ENCODE peak calls at places on chromosomes 16 and 17, in six cellular contexts. G is K562, Y is heart right ventricle, O is RWPE1, F is PC-3, J is esophagus squamous epithelium. B is an unnamed sample.

GRCh38 chr16:72072514-72073342 is 9.7 kb downstream of the HPR start:
- DNase-seq in F (no peak), J (no peak), Y (no peak), G (peak; percentile 59), O (no peak), B (no peak)

GRCh38 chr17:75504347-75505151 is 10.8 kb downstream of the CASKIN2 start:
- DNase-seq in G (peak; percentile 68), Y (peak; percentile 37), F (peak; percentile 65), O (peak; percentile 52), J (no peak), B (no peak)

GRCh38 chr16:85749686-85750020 is 1.2 kb downstream of the C16orf74 start:
- DNase-seq in O (no peak), Y (no peak), F (no peak), J (no peak), G (no peak), B (no peak)

GRCh38 chr16:67525176-67525860 is 3.3 kb upstream of the RIPOR1 start:
- DNase-seq in F (no peak), Y (no peak), O (no peak), G (no peak), J (no peak), B (no peak)

GRCh38 chr16:56677474-56677873 is 4.8 kb upstream of the MT1X start:
- DNase-seq in F (no peak), G (no peak), O (no peak), Y (no peak), J (no peak), B (no peak)

GRCh38 chr17:8991514-8992285 is 26.2 kb upstream of the PIK3R5 start:
- DNase-seq in J (no peak), G (peak; percentile 38), F (peak; percentile 63), O (peak; percentile 37), Y (peak; percentile 25), B (no peak)

GRCh38 chr17:2874211-2874686 is 78.0 kb downstream of the RAP1GAP2 start:
- DNase-seq in F (peak; percentile 50), Y (no peak), J (no peak), O (peak; percentile 23), G (no peak), B (no peak)

GRCh38 chr17:81453712-81454111 is 58.5 kb downstream of the BAHCC1 start:
- DNase-seq in F (no peak), G (no peak), Y (no peak), O (no peak), J (no peak), B (no peak)

GRCh38 chr16:50340578-50340977 is 28.2 kb downstream of the BRD7 start:
- DNase-seq in F (no peak), G (no peak), Y (no peak), J (no peak), O (no peak), B (no peak)

GRCh38 chr17:15957608-15958307 is 12.8 kb downstream of the ADORA2B start:
- DNase-seq in G (no peak), J (no peak), Y (no peak), O (no peak), F (peak; percentile 35), B (no peak)
- H3K27ac ChIP-seq in G (peak overlapping the region; percentile 89), J (peak overlapping the region; percentile 78), Y (no peak overlapping the region), O (peak overlapping the region; percentile 92), F (peak overlapping the region; percentile 94), B (no peak overlapping the region)

GRCh38 chr17:42248351-42249179 is 27.6 kb downstream of the STAT5B start:
- DNase-seq in J (peak; percentile 62), Y (peak; percentile 38), G (no peak), F (no peak), O (no peak), B (peak; percentile 93)
- TF ChIP-seq CTCF in J (no peak), Y (peak; percentile 20), G (no peak), F (no peak), O (no peak), B (no peak)

DNA sequence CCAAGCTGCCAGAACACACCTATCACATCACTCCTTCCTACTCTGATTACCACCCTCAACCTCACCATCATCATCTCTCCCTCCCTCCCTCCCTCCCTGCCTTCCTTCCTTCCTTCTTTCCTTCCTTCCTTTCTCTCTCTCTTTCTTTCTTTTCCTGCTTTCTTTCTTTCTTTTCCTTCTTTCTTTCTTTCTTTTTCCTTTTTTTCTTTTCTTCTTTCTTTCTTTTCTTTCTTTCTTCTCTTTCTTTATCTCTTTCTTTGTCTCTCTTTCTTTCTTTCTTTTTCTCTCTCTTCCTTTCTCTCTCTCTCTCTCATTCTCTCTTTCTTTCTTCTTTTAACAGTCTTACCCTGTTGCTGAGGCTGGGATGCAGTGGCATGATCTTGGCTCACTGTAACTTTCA is 59.2 kb downstream of the CACNG3 start:
- DNase-seq in O (no peak), G (no peak), J (no peak), Y (no peak), F (no peak), B (no peak)
- H3K27ac ChIP-seq in O (no peak overlapping the region), G (no peak overlapping the region), J (no peak overlapping the region), Y (no peak overlapping the region), F (no peak overlapping the region), B (no peak overlapping the region)

GRCh38 chr17:67559381-67559966 is 158.3 kb upstream of the NOL11 start:
- DNase-seq in J (no peak), Y (no peak), G (peak; percentile 26), F (peak; percentile 50), O (no peak), B (no peak)
- TF ChIP-seq CTCF in J (peak; percentile 7), Y (peak; percentile 41), G (peak; percentile 67), F (peak; percentile 68), O (no peak), B (no peak)

DNA sequence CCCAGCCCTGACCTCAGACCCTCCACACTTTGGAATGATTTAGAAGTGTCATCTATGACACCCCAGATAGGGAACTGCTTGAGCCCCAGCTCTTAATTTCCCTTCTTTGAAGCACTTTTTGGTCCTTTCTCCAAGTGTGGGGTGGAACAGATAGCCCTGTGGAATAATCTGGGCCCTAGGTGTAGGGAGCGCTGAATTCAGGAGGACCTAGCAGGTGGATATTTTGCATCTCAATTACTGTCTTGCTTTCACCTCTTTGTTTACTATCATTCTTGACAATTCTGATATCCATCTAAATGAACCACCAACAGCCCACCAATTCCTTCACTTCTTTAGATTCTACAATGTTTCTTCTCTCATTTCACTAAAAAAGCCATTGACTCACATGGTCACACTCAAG is 850.4 kb downstream of the KCNJ2 start:
- DNase-seq in F (no peak), J (no peak), Y (no peak), G (no peak), O (no peak), B (no peak)
- H3K27ac ChIP-seq in F (no peak overlapping the region), J (no peak overlapping the region), Y (no peak overlapping the region), G (no peak overlapping the region), O (no peak overlapping the region), B (no peak overlapping the region)

GRCh38 chr17:62727916-62728672 is 80.0 kb downstream of the MARCHF10 start:
- DNase-seq in F (peak; percentile 24), G (no peak), Y (no peak), J (no peak), O (no peak), B (no peak)
- TF ChIP-seq CTCF in F (peak; percentile 30), G (peak; percentile 32), Y (peak; percentile 50), J (no peak), O (no peak), B (no peak)

DNA sequence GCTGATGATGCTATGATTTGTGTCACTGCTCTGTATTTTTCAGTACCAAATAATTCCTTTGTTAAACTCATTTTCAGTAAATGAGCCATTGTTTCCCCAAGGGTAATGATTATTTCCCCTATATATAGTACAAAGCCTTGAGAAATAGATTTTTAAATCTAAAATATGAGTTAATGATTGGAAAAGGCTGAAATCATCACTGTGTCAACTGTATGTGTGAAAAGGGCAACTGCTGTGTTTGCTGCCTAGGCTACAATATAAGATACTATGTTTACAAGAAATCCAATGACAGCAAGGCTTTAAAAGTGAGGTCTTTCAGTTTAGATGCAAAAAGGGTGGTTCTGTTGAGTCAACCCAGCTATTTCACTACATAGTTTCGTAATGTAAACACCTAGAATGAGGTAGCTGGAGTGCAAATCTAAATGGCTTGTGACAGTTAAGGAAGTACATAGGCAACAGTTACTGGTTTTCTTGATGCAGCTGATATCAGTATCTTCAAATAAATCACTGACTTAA is 15.3 kb downstream of the NLK start:
- DNase-seq in Y (no peak), F (peak; percentile 61), J (no peak), O (peak; percentile 26), G (no peak), B (no peak)
- H3K27ac ChIP-seq in Y (no peak overlapping the region), F (peak overlapping the region; percentile 11), J (no peak overlapping the region), O (no peak overlapping the region), G (no peak overlapping the region), B (no peak overlapping the region)

GRCh38 chr16:68704232-68704867 is 32.7 kb upstream of the CDH1 start:
- DNase-seq in F (peak; percentile 87), Y (peak; percentile 44), O (peak; percentile 69), G (peak; percentile 75), J (no peak), B (no peak)
- TF ChIP-seq CTCF in F (peak; percentile 79), Y (peak; percentile 62), O (peak; percentile 81), G (peak; percentile 94), J (peak; percentile 85), B (peak; percentile 55)